ENCODE peak calls at places on chromosomes 1 and 21, in six cellular contexts. D is astrocyte of the spinal cord, E is transverse colon, I is neural progenitor cell, J is AG09319, T is AG10803. S is an unnamed sample.

GRCh38 chr1:198620951-198621824 is 17.7 kb upstream of the PTPRC start:
- DNase-seq in D (no peak), E (peak; percentile 55), I (no peak), J (no peak), T (no peak), S (peak; percentile 27)

GRCh38 chr1:50393522-50394120 is 29.6 kb downstream of the DMRTA2 start:
- DNase-seq in D (no peak), E (no peak), I (no peak), J (no peak), T (no peak), S (no peak)

GRCh38 chr1:116853680-116854191 is 56.0 kb upstream of the PTGFRN start:
- DNase-seq in D (peak; percentile 94), E (peak; percentile 49), I (peak; percentile 30), J (no peak), T (peak; percentile 71), S (no peak)

GRCh38 chr1:5998906-5999301 is 6.7 kb upstream of the NPHP4 start:
- DNase-seq in D (no peak), E (no peak), I (no peak), J (no peak), T (no peak), S (no peak)

GRCh38 chr1:201346337-201346939 is 31.0 kb downstream of the TNNT2 start:
- DNase-seq in D (peak; percentile 57), E (peak; percentile 47), I (peak; percentile 80), J (no peak), T (peak; percentile 62), S (no peak)

GRCh38 chr1:4653328-4653660 is 1.1 kb upstream of the AJAP1 start:
- DNase-seq in D (no peak), E (no peak), I (peak; percentile 33), J (no peak), T (no peak), S (no peak)

GRCh38 chr1:175803413-175803812 is 60.0 kb upstream of the TNR start:
- DNase-seq in D (no peak), E (no peak), I (no peak), J (no peak), T (no peak), S (no peak)

GRCh38 chr1:40919475-40920011 is 57.4 kb upstream of the CITED4 start:
- DNase-seq in D (no peak), E (no peak), I (no peak), J (no peak), T (no peak), S (no peak)

GRCh38 chr1:55539652-55540512 is 324.7 kb upstream of the USP24 start:
- DNase-seq in D (no peak), E (no peak), I (no peak), J (no peak), T (no peak), S (no peak)

GRCh38 chr1:65168867-65169266 is 20.9 kb downstream of the AK4 start:
- DNase-seq in D (no peak), E (no peak), I (no peak), J (no peak), T (no peak), S (no peak)

GRCh38 chr1:2540816-2541492 is 10.9 kb upstream of the HES5 start:
- DNase-seq in D (no peak), E (no peak), I (peak; percentile 94), J (no peak), T (no peak), S (no peak)

GRCh38 chr1:91712981-91713841 is 172.7 kb downstream of the TGFBR3 start:
- DNase-seq in D (peak; percentile 19), E (peak; percentile 37), I (no peak), J (no peak), T (peak; percentile 67), S (peak; percentile 49)

GRCh38 chr1:153881764-153882163 is 41.0 kb downstream of the GATAD2B start:
- DNase-seq in D (peak; percentile 67), E (no peak), I (peak; percentile 3), J (no peak), T (peak; percentile 23), S (no peak)

GRCh38 chr1:30384286-30385245 is 338.8 kb downstream of the MATN1 start:
- DNase-seq in D (no peak), E (no peak), I (no peak), J (no peak), T (peak; percentile 18), S (no peak)

GRCh38 chr1:234842726-234843641 is 233.0 kb upstream of the IRF2BP2 start:
- DNase-seq in D (no peak), E (no peak), I (no peak), J (no peak), T (peak; percentile 21), S (peak; percentile 74)

GRCh38 chr1:163410073-163410522 is 88.3 kb downstream of the NUF2 start:
- DNase-seq in D (peak; percentile 70), E (peak; percentile 49), I (peak; percentile 88), J (no peak), T (peak; percentile 47), S (peak; percentile 35)

GRCh38 chr1:55380313-55380970 is 165.3 kb upstream of the USP24 start:
- DNase-seq in D (no peak), E (peak; percentile 27), I (no peak), J (no peak), T (no peak), S (no peak)

GRCh38 chr21:34074283-34075098 is 1.1 kb downstream of the MRPS6 start:
- DNase-seq in D (no peak), E (no peak), I (peak; percentile 74), J (no peak), T (no peak), S (no peak)

GRCh38 chr1:175384546-175384945 is 192.0 kb upstream of the KIAA0040 start:
- DNase-seq in D (no peak), E (no peak), I (no peak), J (no peak), T (no peak), S (no peak)

GRCh38 chr1:18794561-18794960 is 64.9 kb downstream of the TAS1R2 start:
- DNase-seq in D (no peak), E (no peak), I (peak; percentile 64), J (no peak), T (no peak), S (no peak)
- TF ChIP-seq CTCF in D (no peak), E (no peak), I (peak; percentile 51), J (no peak), T (no peak), S (no peak)

GRCh38 chr1:107515702-107516101 is 374.9 kb downstream of the NTNG1 start:
- DNase-seq in D (no peak), E (no peak), I (no peak), J (no peak), T (no peak), S (no peak)
- TF ChIP-seq CTCF in D (no peak), E (no peak), I (no peak), J (no peak), T (no peak), S (no peak)

GRCh38 chr1:203368624-203369451 is 17.9 kb upstream of the FMOD start:
- DNase-seq in D (no peak), E (peak; percentile 54), I (no peak), J (peak; percentile 82), T (peak; percentile 96), S (no peak)
- TF ChIP-seq CTCF in D (no peak), E (no peak), I (peak; percentile 10), J (peak; percentile 70), T (peak; percentile 81), S (peak; percentile 11)

GRCh38 chr21:29232601-29233541 is 65.9 kb upstream of the BACH1 start:
- DNase-seq in D (peak; percentile 67), E (no peak), I (no peak), J (no peak), T (peak; percentile 70), S (no peak)
- TF ChIP-seq CTCF in D (no peak), E (no peak), I (no peak), J (no peak), T (no peak), S (no peak)

S was measured in GM10248.